ENCODE peak calls at places on chromosomes 13 and 19, in six cellular contexts. Q is A549, Z is breast epithelium, L is thyroid gland, W is transverse colon, M is stomach. J is an unnamed sample.

GRCh38 chr19:51227324-51227723 is 2.4 kb downstream of the CD33 start:
- DNase-seq in L (no peak), Q (no peak), Z (no peak), W (no peak), M (no peak), J (no peak)

GRCh38 chr19:46745521-46746280 is at the start of gene FKRP:
- DNase-seq in M (peak), W (no peak), Z (no peak), Q (peak), L (peak), J (no peak)

GRCh38 chr13:52833261-52833660 is 15.2 kb downstream of the PCDH8 start:
- DNase-seq in Z (no peak), M (no peak), W (no peak), L (no peak), Q (no peak), J (no peak)

GRCh38 chr13:92843549-92843948 is 383.1 kb upstream of the GPC6 start:
- DNase-seq in L (no peak), Z (no peak), M (no peak), W (no peak), Q (no peak), J (no peak)

GRCh38 chr19:44803442-44804428 is 5.2 kb upstream of the BCAM start:
- DNase-seq in Q (no peak), W (no peak), M (no peak), L (peak), Z (peak), J (no peak)

GRCh38 chr19:47253467-47253881 is 2.9 kb upstream of the CCDC9 start:
- DNase-seq in W (no peak), L (no peak), Q (no peak), M (no peak), Z (no peak), J (no peak)

GRCh38 chr19:31421856-31422255 is 72.6 kb upstream of the TSHZ3 start:
- DNase-seq in M (no peak), W (no peak), L (no peak), Z (no peak), Q (no peak), J (no peak)

GRCh38 chr19:8571006-8571411 is 6.2 kb downstream of the MYO1F start:
- DNase-seq in Z (no peak), W (peak), Q (peak), L (peak), M (peak), J (peak)

GRCh38 chr19:29663861-29664752 is 1.2 kb upstream of the PLEKHF1 start:
- DNase-seq in L (no peak), M (no peak), Q (no peak), Z (peak), W (no peak), J (no peak)

GRCh38 chr13:80363890-80364503 is 23.1 kb upstream of the SPRY2 start:
- DNase-seq in Z (no peak), W (no peak), L (no peak), Q (no peak), M (no peak), J (no peak)

GRCh38 chr19:50275577-50276368 is 53.4 kb downstream of the KCNC3 start:
- DNase-seq in W (no peak), Q (no peak), L (peak), Z (no peak), M (no peak), J (no peak)

GRCh38 chr13:45333973-45334922 is 6.7 kb downstream of the TPT1 start:
- DNase-seq in W (no peak), M (no peak), Q (no peak), Z (no peak), L (peak), J (no peak)

GRCh38 chr19:29478578-29479565 is 46.9 kb upstream of the VSTM2B start:
- DNase-seq in Z (no peak), W (no peak), Q (peak), L (no peak), M (no peak), J (no peak)

GRCh38 chr13:71674776-71675352 is 192.1 kb downstream of the DACH1 start:
- DNase-seq in Z (no peak), W (no peak), M (no peak), L (no peak), Q (no peak), J (peak)

GRCh38 chr19:35090160-35090794 is 25.3 kb upstream of the FXYD3 start:
- DNase-seq in Q (peak), L (peak), M (peak), W (peak), Z (peak), J (peak)

GRCh38 chr19:42132030-42132628 is at the start of gene POU2F2:
- DNase-seq in W (peak), Z (peak), Q (no peak), M (peak), L (peak), J (peak)

GRCh38 chr19:19900574-19901444 is at the start of gene ZNF93:
- DNase-seq in Z (peak), M (peak), W (peak), Q (no peak), L (peak), J (peak)
- TF ChIP-seq POLR2A in Z (no peak), M (no peak), W (peak), Q (no peak), L (no peak), J (peak)

GRCh38 chr19:54449701-54450069 is 686 bp downstream of the LENG8 start:
- DNase-seq in M (no peak), W (no peak), L (no peak), Q (no peak), Z (no peak), J (no peak)
- TF ChIP-seq POLR2A in M (no peak), W (no peak), L (no peak), Q (no peak), Z (no peak), J (no peak)

GRCh38 chr19:40610396-40611064 is 9.4 kb downstream of the LTBP4 start:
- DNase-seq in Q (no peak), M (peak), Z (peak), W (peak), L (peak), J (peak)

GRCh38 chr19:40608957-40609356 is 7.8 kb downstream of the LTBP4 start:
- DNase-seq in W (no peak), Z (no peak), Q (no peak), M (no peak), L (no peak), J (no peak)

GRCh38 chr19:40611096-40611495 is 9.9 kb downstream of the LTBP4 start:
- DNase-seq in W (peak), L (peak), M (peak), Q (no peak), Z (no peak), J (no peak)

GRCh38 chr19:40607898-40608621 is 6.9 kb downstream of the LTBP4 start:
- DNase-seq in W (no peak), M (no peak), Z (no peak), L (no peak), Q (no peak), J (no peak)

DNA sequence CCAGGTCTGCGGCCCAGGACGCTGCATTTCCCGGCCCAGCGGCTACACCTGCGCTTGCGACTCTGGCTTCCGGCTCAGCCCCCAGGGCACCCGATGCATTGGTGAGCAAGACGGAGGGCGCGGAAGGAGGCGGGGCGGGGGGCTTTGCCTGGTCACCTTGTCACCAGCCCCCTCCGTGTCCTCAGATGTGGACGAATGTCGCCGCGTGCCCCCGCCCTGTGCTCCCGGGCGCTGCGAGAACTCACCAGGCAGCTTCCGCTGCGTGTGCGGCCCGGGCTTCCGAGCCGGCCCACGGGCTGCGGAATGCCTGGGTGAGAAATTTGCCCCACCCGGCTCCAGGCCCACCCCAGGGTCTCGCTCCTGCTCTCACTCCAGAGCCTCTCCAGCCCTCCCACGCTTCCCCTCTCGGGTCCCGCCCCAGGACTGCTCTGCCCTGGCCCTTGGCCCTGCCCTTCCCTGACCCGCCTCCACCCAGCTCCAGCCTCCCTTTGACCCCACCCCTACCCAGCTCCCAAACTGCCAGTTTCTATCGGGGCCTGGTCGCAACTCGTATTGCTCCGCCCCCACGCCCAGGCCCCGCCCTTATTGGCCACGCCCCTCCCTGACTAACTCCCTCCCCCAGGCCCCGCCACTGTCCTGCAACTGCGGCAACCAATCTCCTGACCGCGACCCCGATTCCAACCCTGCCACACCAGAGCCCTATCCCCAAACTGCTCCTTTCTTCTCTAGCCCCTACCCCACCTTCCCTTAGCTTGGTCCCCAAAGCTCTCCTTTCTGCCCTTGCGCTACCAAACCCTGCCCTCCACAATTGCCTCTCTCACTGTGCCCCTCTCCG is 8.6 kb downstream of the LTBP4 start:
- DNase-seq in Q (peak), M (peak), Z (peak), L (peak), W (peak), J (peak)
- TF ChIP-seq POLR2A in Q (peak), M (no peak), Z (no peak), L (no peak), W (peak), J (no peak)

GRCh38 chr19:9672893-9673292 is 2.0 kb downstream of the ZNF562 start:
- DNase-seq in W (no peak), L (no peak), Z (no peak), Q (no peak), M (no peak), J (no peak)
- TF ChIP-seq POLR2A in W (no peak), L (no peak), Z (no peak), Q (no peak), M (no peak), J (no peak)

GRCh38 chr13:21529102-21529893 is 70.2 kb upstream of the ZDHHC20 start:
- DNase-seq in L (no peak), Z (no peak), M (no peak), W (no peak), Q (no peak), J (no peak)
- TF ChIP-seq POLR2A in L (no peak), Z (no peak), M (no peak), W (no peak), Q (no peak), J (no peak)

DNA sequence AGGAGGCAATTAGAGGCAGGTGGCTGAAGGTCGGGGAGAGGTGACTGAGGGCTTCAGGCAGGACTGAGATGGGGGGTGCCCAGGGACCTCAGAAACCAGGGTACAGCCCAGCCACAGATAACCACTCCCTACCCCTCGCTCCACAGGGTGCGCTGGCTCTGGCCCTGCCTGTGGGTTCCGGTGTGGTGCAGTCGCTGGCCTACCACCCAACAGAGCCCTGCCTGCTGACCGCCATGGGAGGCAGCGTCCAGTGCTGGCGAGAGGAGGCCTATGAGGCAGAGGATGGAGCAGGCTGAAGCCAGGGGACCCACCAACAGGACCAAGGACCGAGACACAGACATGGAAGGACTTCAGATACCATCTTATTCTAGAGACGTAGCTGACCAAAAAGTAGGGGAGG is 6.3 kb downstream of the DHPS start:
- DNase-seq in Z (no peak), L (no peak), M (no peak), W (no peak), Q (no peak), J (no peak)
- TF ChIP-seq POLR2A in Z (no peak), L (no peak), M (no peak), W (no peak), Q (no peak), J (no peak)

GRCh38 chr13:97433727-97434416 is at the start of gene RAP2A:
- DNase-seq in Z (peak), L (peak), W (peak), M (peak), Q (peak), J (peak)
- TF ChIP-seq POLR2A in Z (peak), L (no peak), W (peak), M (no peak), Q (peak), J (no peak)

GRCh38 chr13:64482373-64482772 is 2747.8 kb downstream of the PCDH9 start:
- DNase-seq in Z (no peak), M (no peak), Q (no peak), W (no peak), L (no peak), J (no peak)
- TF ChIP-seq POLR2A in Z (no peak), M (no peak), Q (no peak), W (no peak), L (no peak), J (no peak)

GRCh38 chr19:12788682-12789097 is 2.6 kb upstream of the JUNB start:
- DNase-seq in Q (no peak), Z (peak), W (peak), M (peak), L (peak), J (peak)
- TF ChIP-seq POLR2A in Q (no peak), Z (no peak), W (peak), M (no peak), L (no peak), J (no peak)

DNA sequence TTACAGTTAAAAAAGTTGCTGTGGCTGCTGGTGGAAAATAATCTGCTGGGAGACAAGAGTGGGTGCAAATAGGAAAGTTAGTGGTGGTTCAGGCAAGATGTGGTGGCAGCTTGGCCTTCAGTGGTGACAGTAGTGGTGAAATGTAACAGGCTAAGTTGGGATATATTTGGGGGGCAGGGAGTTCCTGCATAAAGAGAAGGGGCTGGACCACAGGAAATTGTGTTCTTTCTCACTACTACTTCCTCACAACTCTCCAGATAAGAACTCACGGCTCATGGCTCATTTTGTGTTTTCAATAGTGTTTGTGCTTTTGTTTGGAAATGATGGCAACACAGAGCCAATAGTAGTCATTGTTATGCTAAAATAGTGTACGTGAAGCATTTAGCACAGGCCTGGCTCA is 210.1 kb downstream of the POU4F1 start:
- DNase-seq in L (no peak), W (no peak), Q (no peak), Z (no peak), M (no peak), J (no peak)
- TF ChIP-seq POLR2A in L (no peak), W (no peak), Q (no peak), Z (no peak), M (no peak), J (no peak)